ENCODE peak calls at places on chromosomes 16 and 17, in seven cellular contexts. Q is colonic mucosa, I is K562, J is thoracic aorta, U is mucosa of descending colon, D is body of pancreas, M is GM12878. Y is an unnamed sample.
A peak's percentile ranks its signal among the peaks of the same experiment; 100 is the strongest.

GRCh38 chr16:20347666-20348364 is 4.7 kb downstream of the UMOD start:
- DNase-seq in U (no peak), M (no peak), J (no peak), I (peak; percentile 17), D (peak; percentile 34), Q (no peak), Y (no peak)

GRCh38 chr16:86783626-86784266 is 205.4 kb downstream of the FOXL1 start:
- DNase-seq in I (no peak), M (no peak), J (no peak), U (no peak), D (no peak), Q (no peak), Y (peak; percentile 86)

GRCh38 chr17:48995871-48996695 is 1.1 kb upstream of the IGF2BP1 start:
- DNase-seq in J (no peak), I (peak; percentile 88), Q (no peak), D (no peak), U (no peak), M (no peak), Y (no peak)

GRCh38 chr17:13513039-13513405 is 88.7 kb downstream of the HS3ST3A1 start:
- DNase-seq in M (no peak), J (no peak), Q (no peak), I (peak; percentile 16), U (no peak), D (no peak), Y (no peak)

GRCh38 chr17:56908061-56908542 is 5.7 kb downstream of the TRIM25 start:
- DNase-seq in U (peak; percentile 85), I (no peak), J (no peak), Q (peak; percentile 61), D (no peak), M (peak; percentile 60), Y (no peak)

GRCh38 chr17:76491271-76492184 is 9.7 kb downstream of the RHBDF2 start:
- DNase-seq in J (no peak), Q (peak; percentile 48), I (peak; percentile 32), U (peak; percentile 72), M (no peak), D (no peak), Y (no peak)

GRCh38 chr16:50669741-50670140 is 11.4 kb downstream of the SNX20 start:
- DNase-seq in Q (no peak), J (no peak), D (no peak), U (no peak), M (no peak), I (no peak), Y (no peak)

GRCh38 chr17:66679631-66680517 is 155.0 kb upstream of the CACNG5 start:
- DNase-seq in U (no peak), Q (no peak), J (no peak), I (no peak), D (no peak), M (no peak), Y (no peak)

GRCh38 chr17:41404024-41404651 is 6.7 kb upstream of the KRT31 start:
- DNase-seq in U (no peak), I (no peak), Q (no peak), D (no peak), M (no peak), J (no peak), Y (no peak)

GRCh38 chr17:44362479-44362963 is 1.1 kb downstream of the FAM171A2 start:
- DNase-seq in D (no peak), J (no peak), I (no peak), U (no peak), M (no peak), Q (no peak), Y (no peak)

GRCh38 chr17:44361292-44362055 is 2.2 kb downstream of the FAM171A2 start:
- DNase-seq in D (no peak), I (no peak), J (no peak), U (no peak), Q (no peak), M (no peak), Y (no peak)

GRCh38 chr17:44362964-44363612 is 565 bp downstream of the FAM171A2 start:
- DNase-seq in Q (no peak), U (no peak), D (no peak), J (no peak), I (peak; percentile 83), M (no peak), Y (no peak)

GRCh38 chr17:44362056-44362355 is 1.6 kb downstream of the FAM171A2 start:
- DNase-seq in U (no peak), D (no peak), I (no peak), Q (no peak), M (no peak), J (no peak), Y (no peak)

GRCh38 chr17:44363613-44364159 is at the start of gene FAM171A2:
- DNase-seq in D (peak; percentile 59), M (no peak), U (no peak), J (no peak), Q (no peak), I (peak; percentile 89), Y (no peak)
- TF ChIP-seq CTCF in D (peak; percentile 68), M (peak; percentile 61), U (peak; percentile 90), J (peak; percentile 48), Q (peak; percentile 44), I (peak; percentile 8), Y (peak; percentile 67)

DNA sequence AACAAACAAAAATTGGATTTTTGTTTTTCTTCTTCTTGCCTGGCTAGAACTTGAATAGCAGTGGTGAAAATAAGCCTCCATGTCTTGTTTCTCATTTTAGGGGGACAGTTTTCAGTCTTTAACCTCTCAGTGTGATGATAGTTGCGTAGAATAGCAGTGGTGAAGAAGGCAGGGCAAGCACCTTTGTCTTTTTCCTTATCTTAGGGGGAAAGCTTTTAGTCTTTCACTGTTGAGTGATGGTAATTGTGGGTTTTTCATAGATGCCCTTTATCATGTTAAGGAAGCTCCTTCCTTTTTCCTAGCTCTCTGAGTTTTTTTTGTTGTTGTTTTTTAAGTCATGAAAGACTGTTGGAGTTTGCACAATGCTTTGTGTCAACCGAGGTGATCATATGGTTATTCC is 15.6 kb downstream of the NOL11 start:
- DNase-seq in J (no peak), I (no peak), D (no peak), M (no peak), U (no peak), Q (no peak), Y (no peak)
- TF ChIP-seq CTCF in J (no peak), I (no peak), D (no peak), M (no peak), U (no peak), Q (no peak), Y (no peak)

DNA sequence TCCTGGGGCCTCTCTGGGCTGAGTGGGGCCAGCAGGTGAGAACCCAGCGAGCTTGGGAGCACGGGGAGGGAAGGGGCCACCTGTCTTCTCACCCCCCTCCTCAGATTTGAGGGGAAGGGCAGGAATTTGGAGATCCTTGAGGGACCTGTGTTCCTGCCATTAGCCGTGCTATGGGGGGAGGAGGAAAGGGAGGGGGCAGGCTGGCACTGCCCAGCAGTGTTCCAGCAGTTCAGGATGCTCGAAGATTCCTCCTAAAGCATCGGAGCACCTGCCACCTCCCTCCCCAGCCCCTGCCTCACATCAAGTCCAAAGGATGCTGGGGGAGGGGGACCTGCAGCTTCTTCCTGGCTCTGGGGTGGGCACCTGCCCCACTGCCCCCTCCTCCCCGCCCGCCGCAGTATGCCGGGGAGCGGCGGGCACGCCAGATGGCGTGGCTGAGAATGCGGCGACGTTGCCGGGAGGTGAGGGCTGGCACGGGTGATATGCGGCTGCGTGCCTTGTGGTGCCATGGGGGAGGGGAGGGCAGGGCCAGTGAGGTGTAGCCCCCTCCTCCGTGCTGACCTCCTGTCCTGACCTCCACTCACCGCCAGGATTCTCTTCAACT is 4.7 kb upstream of the NEUROD2 start:
- DNase-seq in Q (no peak), D (no peak), M (no peak), I (no peak), U (no peak), J (no peak), Y (no peak)
- TF ChIP-seq CTCF in Q (no peak), D (no peak), M (no peak), I (no peak), U (no peak), J (no peak), Y (no peak)

GRCh38 chr16:62194828-62195227 is 158.6 kb upstream of the CDH8 start:
- DNase-seq in U (no peak), Q (no peak), D (no peak), M (no peak), I (no peak), J (no peak), Y (no peak)
- TF ChIP-seq CTCF in U (no peak), Q (no peak), D (no peak), M (no peak), I (no peak), J (no peak), Y (no peak)